ENCODE peak calls at places on chromosomes 2 and 18, in eight cellular contexts. S is effector CD8-positive, alpha-beta T cell; W is NCI-H2081; F is activated effector memory CD4-positive, alpha-beta T cell treated with anti-CD3 and anti-CD28 coated beads, Interleukin-2, amount 50 U/mL, for 16 hours; X is NCI-H345; P is kidney tubule cell; Y is activated naive CD8-positive, alpha-beta T cell treated with anti-CD3 and anti-CD28 coated beads, Interleukin-2, amount 50 U/mL, for 24 hours; B is astrocyte of the spinal cord. T is an unnamed sample.
A peak's percentile ranks its signal among the peaks of the same experiment; 100 is the strongest.

GRCh38 chr2:133414486-133415209 is 153.6 kb downstream of the NCKAP5 start:
- DNase-seq in P (no peak), S (no peak), W (no peak), F (no peak), B (peak; percentile 35), X (no peak), Y (no peak), T (no peak)

GRCh38 chr18:74534150-74534969 is at the start of gene CNDP1:
- DNase-seq in F (no peak), P (no peak), X (no peak), S (no peak), B (no peak), Y (no peak), W (no peak), T (no peak)

GRCh38 chr2:128292599-128293425 is 25.9 kb downstream of the HS6ST1 start:
- DNase-seq in Y (no peak), S (no peak), X (no peak), W (no peak), B (peak; percentile 62), P (peak; percentile 62), F (no peak), T (no peak)

GRCh38 chr2:241507430-241508239 is 749 bp downstream of the STK25 start:
- DNase-seq in F (peak; percentile 78), W (peak; percentile 58), B (peak; percentile 35), X (peak; percentile 63), S (peak; percentile 33), P (peak; percentile 46), Y (peak; percentile 43), T (peak; percentile 49)

GRCh38 chr2:207311316-207312005 is 145.7 kb upstream of the KLF7 start:
- DNase-seq in S (no peak), W (no peak), X (no peak), Y (peak; percentile 36), F (no peak), P (peak; percentile 90), B (peak; percentile 95), T (peak; percentile 90)

GRCh38 chr2:240792658-240793312 is 27.2 kb downstream of the KIF1A start:
- DNase-seq in F (peak; percentile 54), P (no peak), S (no peak), Y (no peak), W (no peak), X (no peak), B (no peak), T (peak; percentile 25)

GRCh38 chr2:148096012-148096411 is 75.1 kb downstream of the MBD5 start:
- DNase-seq in X (no peak), P (no peak), S (no peak), B (peak; percentile 4), W (no peak), Y (no peak), F (no peak), T (no peak)

GRCh38 chr2:104755026-104755856 is 98.7 kb upstream of the POU3F3 start:
- DNase-seq in P (no peak), X (no peak), B (peak; percentile 19), W (no peak), S (no peak), Y (no peak), F (no peak), T (no peak)

GRCh38 chr2:74489906-74490305 is 7.0 kb downstream of the TTC31 start:
- DNase-seq in S (no peak), W (no peak), B (no peak), P (no peak), Y (no peak), X (no peak), F (no peak), T (no peak)

GRCh38 chr2:126935774-126936173 is 37.1 kb downstream of the TEX51 start:
- DNase-seq in W (no peak), F (no peak), P (no peak), B (no peak), Y (no peak), X (no peak), S (no peak), T (peak; percentile 16)

GRCh38 chr2:81324046-81324445 is 1019.5 kb upstream of the LRRTM1 start:
- DNase-seq in Y (no peak), P (peak; percentile 66), B (no peak), F (no peak), S (no peak), W (peak; percentile 29), X (no peak), T (no peak)

GRCh38 chr2:99637157-99637697 is 147.4 kb upstream of the REV1 start:
- DNase-seq in B (no peak), Y (no peak), S (no peak), F (no peak), W (no peak), X (no peak), P (no peak), T (no peak)

GRCh38 chr2:216803803-216804202 is 56.1 kb downstream of the TNP1 start:
- DNase-seq in W (no peak), P (no peak), X (no peak), F (no peak), S (no peak), Y (no peak), B (no peak), T (no peak)

GRCh38 chr2:102253140-102253752 is 58.1 kb upstream of the IL1RL1 start:
- DNase-seq in Y (no peak), P (no peak), X (no peak), W (no peak), B (no peak), F (no peak), S (no peak), T (no peak)

GRCh38 chr2:10522726-10523405 is 74.7 kb upstream of the ODC1 start:
- DNase-seq in W (no peak), Y (no peak), B (no peak), F (peak; percentile 44), X (no peak), P (no peak), S (no peak), T (no peak)

GRCh38 chr2:60549250-60550150 is 4.0 kb downstream of the BCL11A start:
- DNase-seq in F (no peak), X (peak; percentile 44), S (no peak), B (peak; percentile 45), P (peak; percentile 29), W (peak; percentile 47), Y (peak; percentile 16), T (peak; percentile 84)

GRCh38 chr2:31446848-31447247 is 32.3 kb upstream of the XDH start:
- DNase-seq in W (no peak), P (no peak), X (no peak), B (peak; percentile 26), S (no peak), Y (no peak), F (no peak), T (no peak)

GRCh38 chr2:72289283-72289682 is 141.6 kb upstream of the CYP26B1 start:
- DNase-seq in B (peak; percentile 11), S (no peak), Y (no peak), P (peak; percentile 57), F (no peak), W (no peak), X (no peak), T (no peak)

GRCh38 chr18:67596003-67596402 is 79.5 kb upstream of the DSEL start:
- DNase-seq in B (no peak), F (no peak), X (no peak), P (no peak), W (no peak), S (no peak), Y (no peak), T (no peak)

GRCh38 chr2:106839849-106840595 is 45.9 kb downstream of the ST6GAL2 start:
- DNase-seq in X (peak; percentile 18), F (no peak), B (no peak), S (no peak), P (no peak), Y (no peak), W (no peak), T (no peak)